ENCODE peak calls at places on chromosomes 12 and 14, in four cellular contexts. E is MM.1S, X is AG10803, Q is A549. W is an unnamed sample.

GRCh38 chr12:68792952-68793351 is 15.0 kb upstream of the MDM2 start:
- DNase-seq in E (peak; percentile 58), X (no peak), Q (peak; percentile 70), W (peak; percentile 83)

GRCh38 chr14:104876251-104876699 is 11.2 kb downstream of the CEP170B start:
- DNase-seq in E (no peak), X (no peak), Q (peak; percentile 69), W (no peak)

GRCh38 chr12:54021432-54022013 is 6.7 kb upstream of the HOXC6 start:
- DNase-seq in E (no peak), X (peak; percentile 66), Q (peak; percentile 45), W (no peak)

GRCh38 chr12:118061876-118062791 is 1.2 kb upstream of the WSB2 start:
- DNase-seq in E (no peak), X (peak; percentile 67), Q (peak; percentile 74), W (no peak)

GRCh38 chr12:11085419-11085818 is 6.7 kb downstream of the TAS2R43 start:
- DNase-seq in E (no peak), X (no peak), Q (no peak), W (no peak)

GRCh38 chr14:92625213-92625612 is 111.6 kb downstream of the RIN3 start:
- DNase-seq in E (no peak), X (peak; percentile 95), Q (peak; percentile 65), W (no peak)

GRCh38 chr14:51627313-51627712 is 24.4 kb upstream of the FRMD6 start:
- DNase-seq in E (no peak), X (no peak), Q (no peak), W (no peak)

GRCh38 chr12:79657136-79657535 is 33.6 kb downstream of the PAWR start:
- DNase-seq in E (no peak), X (no peak), Q (no peak), W (no peak)

GRCh38 chr14:58805605-58806358 is 168.0 kb downstream of the DACT1 start:
- DNase-seq in E (no peak), X (no peak), Q (no peak), W (no peak)

GRCh38 chr12:18108611-18109010 is 18.6 kb upstream of the RERGL start:
- DNase-seq in E (no peak), X (no peak), Q (no peak), W (no peak)

GRCh38 chr12:112664569-112664968 is 127.0 kb upstream of the RPH3A start:
- DNase-seq in E (peak; percentile 5), X (no peak), Q (peak; percentile 24), W (peak; percentile 22)

DNA sequence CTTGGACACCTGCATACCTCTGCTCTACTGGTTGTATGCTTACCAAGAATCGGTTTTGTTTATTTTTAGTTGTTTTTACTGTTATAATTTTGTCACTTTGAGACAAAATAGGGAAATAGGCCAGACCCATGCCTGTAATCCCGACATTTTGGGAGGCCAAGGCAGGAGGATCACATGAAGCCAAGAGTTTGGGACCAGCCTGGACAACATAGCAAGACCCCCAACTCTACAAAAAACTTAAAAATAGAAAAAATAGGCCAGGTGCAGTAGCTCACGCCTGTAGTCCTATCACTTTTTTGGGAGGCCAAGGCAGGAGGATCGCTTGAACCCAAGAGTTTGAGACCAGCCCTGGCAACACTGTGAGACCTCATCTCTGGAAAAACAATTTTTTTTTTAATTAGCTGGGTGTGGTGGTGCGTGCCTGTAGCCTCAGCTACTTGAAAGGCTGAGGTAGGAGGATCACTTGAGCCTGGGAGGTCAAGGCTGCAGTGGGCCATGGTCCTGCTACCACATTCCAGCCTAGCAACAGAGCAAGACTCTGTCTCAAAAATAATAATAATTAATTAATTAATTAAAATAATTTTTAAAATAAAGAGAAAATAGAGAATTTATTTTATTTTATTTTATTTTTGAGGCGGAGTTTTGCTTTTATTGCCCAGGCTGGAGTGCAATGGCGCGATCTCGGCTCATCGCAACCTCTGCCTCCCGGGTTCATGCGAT is 1.3 kb upstream of the MRPS35 start:
- DNase-seq in E (no peak), X (no peak), Q (no peak), W (no peak)
- H3K4me3 ChIP-seq in E (no peak overlapping the region), X (peak overlapping the region; percentile 95), Q (peak overlapping the region; percentile 91), W (no peak overlapping the region)

GRCh38 chr14:77155083-77155482 is 13.5 kb upstream of the ZDHHC22 start:
- DNase-seq in E (no peak), X (no peak), Q (no peak), W (no peak)

GRCh38 chr14:77161011-77161410 is 19.4 kb upstream of the ZDHHC22 start:
- DNase-seq in E (no peak), X (no peak), Q (no peak), W (no peak)

GRCh38 chr14:77154421-77154820 is 12.8 kb upstream of the ZDHHC22 start:
- DNase-seq in E (no peak), X (no peak), Q (no peak), W (no peak)

GRCh38 chr14:77157716-77158115 is 16.1 kb upstream of the ZDHHC22 start:
- DNase-seq in E (no peak), X (no peak), Q (no peak), W (no peak)

DNA sequence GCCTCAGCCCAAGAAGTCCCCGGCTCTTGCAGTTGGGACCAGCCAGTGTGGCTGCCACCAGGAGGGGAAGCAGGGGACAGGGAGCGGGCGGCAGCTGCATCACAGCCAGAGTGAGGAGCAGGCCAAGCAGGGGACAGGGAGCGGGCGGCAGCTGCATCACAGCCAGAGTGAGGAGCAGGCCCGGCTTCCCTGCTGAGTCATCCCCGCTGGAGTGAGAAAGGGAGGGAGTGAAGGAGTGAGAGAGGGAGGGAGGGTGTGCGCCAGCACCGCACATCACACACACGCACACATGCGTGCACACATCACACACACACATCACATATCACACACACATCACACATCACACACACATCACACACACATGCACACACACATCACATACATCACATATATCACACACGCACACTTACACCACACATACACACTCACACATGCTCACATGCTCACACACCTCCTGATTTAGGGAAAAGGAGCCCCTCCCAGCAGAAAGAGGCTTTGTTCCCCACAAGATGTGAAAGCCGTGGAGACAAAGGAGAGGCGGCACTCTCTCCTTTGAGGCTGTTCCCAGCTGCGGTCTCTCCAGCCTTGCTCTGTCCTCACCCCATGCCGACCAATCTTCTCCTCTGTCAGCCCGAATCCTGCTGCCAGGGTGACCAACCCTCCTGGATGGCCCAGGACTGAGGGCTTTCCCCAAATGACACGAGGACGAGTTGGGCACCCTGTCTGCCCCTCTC is 16.8 kb upstream of the ZDHHC22 start:
- DNase-seq in E (no peak), X (peak; percentile 70), Q (peak; percentile 52), W (no peak)
- H3K4me3 ChIP-seq in E (no peak overlapping the region), X (peak overlapping the region; percentile 12), Q (no peak overlapping the region), W (no peak overlapping the region)

DNA sequence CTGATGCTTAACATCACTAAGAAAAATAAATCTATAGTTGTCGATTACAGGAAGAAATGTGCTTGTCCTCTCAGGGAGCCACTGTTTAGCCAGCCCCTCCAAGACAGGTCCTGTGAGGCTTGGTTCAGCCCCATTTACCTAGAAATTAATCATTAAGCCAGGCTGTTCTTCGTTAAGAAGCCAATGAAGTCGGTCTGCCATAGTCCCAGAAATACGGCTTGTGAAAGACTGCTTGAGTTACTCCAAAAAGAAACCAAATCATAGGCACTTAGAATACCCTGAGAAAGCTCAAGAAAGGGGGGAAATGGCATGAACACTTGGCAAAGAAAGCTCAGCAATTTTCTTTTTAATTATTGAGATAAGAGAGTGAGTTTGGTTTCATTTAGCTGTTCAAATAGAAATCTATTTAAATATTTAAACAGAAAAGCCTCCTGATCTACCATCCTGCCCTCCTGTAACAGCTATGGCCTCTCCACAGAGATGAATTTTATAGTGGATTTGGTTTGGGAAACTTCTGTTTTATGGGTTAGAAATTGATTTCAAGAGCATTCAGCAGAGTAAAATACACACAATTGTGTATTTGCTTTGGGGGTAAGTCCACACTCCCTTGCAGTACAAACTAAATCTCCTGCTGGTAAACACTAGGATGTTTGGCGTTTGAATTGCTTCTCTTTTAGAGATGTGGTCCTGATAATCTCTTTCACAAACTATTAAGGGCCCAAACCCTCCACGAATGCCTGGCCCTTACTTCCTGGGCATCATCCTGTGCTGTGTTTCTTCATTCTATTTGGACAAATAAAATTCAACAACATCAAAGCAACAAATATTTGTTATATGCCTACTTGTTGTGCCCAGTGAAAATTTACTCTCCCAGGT is 234.4 kb downstream of the SEC23A start:
- DNase-seq in E (no peak), X (no peak), Q (no peak), W (no peak)
- H3K4me3 ChIP-seq in E (no peak overlapping the region), X (no peak overlapping the region), Q (no peak overlapping the region), W (no peak overlapping the region)

DNA sequence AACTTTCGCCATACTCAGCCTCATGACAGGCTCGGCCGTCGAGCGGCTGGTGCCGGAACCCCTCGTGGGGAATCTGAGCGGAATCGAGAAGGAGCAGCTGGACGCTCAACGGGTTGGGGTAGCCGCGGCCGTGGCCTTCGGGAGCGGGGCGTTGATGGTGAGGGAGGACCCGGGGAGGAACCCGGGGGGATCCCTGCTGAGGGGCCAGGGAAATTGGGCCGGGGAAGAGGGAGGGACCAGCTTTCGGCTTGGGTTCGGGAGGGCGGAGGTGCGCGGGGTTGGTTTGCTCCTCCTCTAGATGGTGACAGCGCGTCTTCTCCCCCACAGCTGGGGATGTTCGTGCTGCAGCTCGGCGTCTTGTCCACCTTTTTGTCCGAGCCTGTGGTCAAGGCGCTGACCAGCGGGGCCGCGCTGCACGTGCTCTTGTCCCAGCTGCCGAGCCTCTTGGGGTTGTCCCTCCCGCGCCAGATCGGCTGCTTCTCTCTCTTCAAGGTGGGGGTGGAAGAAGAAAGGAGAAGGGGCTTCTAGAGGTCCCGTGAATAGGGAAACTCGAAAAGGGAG is 9.8 kb downstream of the ARHGEF25 start:
- DNase-seq in E (no peak), X (no peak), Q (no peak), W (no peak)
- H3K4me3 ChIP-seq in E (peak overlapping the region; percentile 44), X (peak overlapping the region; percentile 45), Q (peak overlapping the region; percentile 53), W (peak overlapping the region; percentile 27)

GRCh38 chr12:103303484-103303883 is 192.3 kb downstream of the C12orf42 start:
- DNase-seq in E (no peak), X (no peak), Q (no peak), W (no peak)
- H3K4me3 ChIP-seq in E (no peak overlapping the region), X (no peak overlapping the region), Q (no peak overlapping the region), W (no peak overlapping the region)

W was measured in Jurkat, Clone E6-1.